ENCODE peak calls at places on chromosomes 3 and 15, in eight cellular contexts. C is transverse colon, L is spleen, W is A549, D is esophagus muscularis mucosa, X is heart left ventricle, A is ovary, S is stomach. M is an unnamed sample.

GRCh38 chr3:62562017-62562416 is 188.7 kb upstream of the FEZF2 start:
- DNase-seq in W (no peak), A (no peak), D (peak), L (no peak), C (no peak), X (no peak), S (no peak), M (no peak)

GRCh38 chr3:39809181-39809994 is at the start of gene MYRIP:
- DNase-seq in S (peak), X (peak), C (peak), W (peak), L (peak), D (no peak), A (peak), M (peak)

GRCh38 chr3:156547637-156548036 is 7.3 kb downstream of the SSR3 start:
- DNase-seq in L (no peak), C (no peak), A (no peak), W (no peak), D (no peak), X (no peak), S (no peak), M (no peak)

GRCh38 chr3:47266709-47267489 is 15.7 kb downstream of the KIF9 start:
- DNase-seq in C (peak), S (peak), L (peak), W (no peak), A (peak), D (no peak), X (peak), M (peak)

GRCh38 chr15:50576156-50576555 is 29.7 kb upstream of the USP50 start:
- DNase-seq in W (no peak), A (no peak), C (no peak), L (no peak), D (no peak), X (no peak), S (no peak), M (no peak)

GRCh38 chr3:98395111-98395510 is 4.6 kb downstream of the OR5K3 start:
- DNase-seq in D (no peak), W (no peak), X (no peak), S (no peak), C (no peak), A (no peak), L (no peak), M (no peak)

GRCh38 chr3:87082806-87083440 is 92.0 kb upstream of the VGLL3 start:
- DNase-seq in S (no peak), D (no peak), X (no peak), L (no peak), A (peak), W (peak), C (no peak), M (no peak)

GRCh38 chr3:172606021-172606420 is 82.8 kb upstream of the TNFSF10 start:
- DNase-seq in L (no peak), X (no peak), C (no peak), W (no peak), A (no peak), S (no peak), D (no peak), M (no peak)

GRCh38 chr3:37174532-37175126 is at the start of gene LRRFIP2:
- DNase-seq in S (no peak), C (no peak), X (no peak), D (no peak), L (no peak), W (no peak), A (no peak), M (no peak)

DNA sequence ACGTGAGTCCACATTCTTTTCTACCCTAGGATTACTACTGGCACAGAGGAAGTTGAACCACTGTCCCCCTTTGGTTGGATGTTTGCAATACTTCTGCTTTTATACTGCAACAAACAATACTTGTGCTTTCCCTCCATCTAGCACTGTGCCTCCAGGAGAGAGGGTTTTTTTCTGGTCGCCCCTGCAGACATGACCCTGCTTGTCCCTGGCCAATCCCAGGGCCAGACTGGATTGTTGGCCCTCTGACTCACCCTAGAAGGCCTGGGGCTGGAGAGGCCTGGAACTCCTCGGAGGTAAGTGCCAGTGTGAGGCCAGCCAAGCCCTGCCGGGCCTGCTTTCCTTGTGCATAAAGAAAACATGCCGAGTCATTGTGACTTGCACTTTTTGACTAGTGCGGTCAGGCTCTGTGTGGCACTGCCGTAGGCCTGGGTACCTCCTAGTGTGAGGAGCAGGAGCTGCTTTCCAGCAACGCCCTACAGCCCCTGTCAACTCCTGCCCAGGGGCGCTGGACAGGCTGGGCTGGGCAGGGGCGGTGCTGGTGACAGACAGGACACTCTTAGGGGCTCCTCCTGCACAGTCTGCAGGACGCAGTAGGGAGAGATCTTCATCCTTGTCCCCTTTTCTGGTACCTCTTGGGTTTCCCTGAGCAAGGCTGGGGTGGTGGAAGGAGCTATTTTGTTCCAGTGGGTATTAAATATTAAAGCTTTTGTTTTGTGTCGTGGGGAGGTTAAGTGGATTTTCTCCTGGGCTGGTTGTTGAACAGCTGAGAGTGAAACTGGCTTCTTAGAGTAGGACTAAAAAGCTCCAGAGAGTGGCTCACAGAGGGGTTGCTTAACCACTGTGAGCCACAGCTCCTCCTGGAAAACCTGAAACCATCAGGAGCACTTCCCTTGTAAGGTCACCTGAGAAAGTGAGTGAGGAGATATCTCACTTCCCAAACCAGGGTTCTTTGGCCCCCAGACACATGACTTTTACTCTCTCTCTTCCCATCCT is 14.4 kb upstream of the TKT start:
- DNase-seq in A (peak), D (peak), X (peak), S (peak), C (peak), W (peak), L (peak), M (peak)
- TF ChIP-seq POLR2A in A (no peak), D (no peak), X (peak), S (no peak), C (no peak), W (peak), L (no peak), M (no peak)

GRCh38 chr3:129576514-129577345 is 29.7 kb downstream of the PLXND1 start:
- DNase-seq in S (peak), X (no peak), W (no peak), D (no peak), L (peak), C (peak), A (no peak), M (peak)
- TF ChIP-seq POLR2A in S (no peak), X (no peak), W (no peak), D (no peak), L (no peak), C (peak), A (no peak), M (no peak)

GRCh38 chr3:1535361-1535760 is 442.5 kb downstream of the CNTN6 start:
- DNase-seq in X (no peak), L (no peak), S (no peak), D (no peak), W (no peak), A (no peak), C (no peak), M (no peak)
- TF ChIP-seq POLR2A in X (no peak), L (no peak), S (no peak), D (no peak), W (no peak), A (no peak), C (no peak), M (no peak)

GRCh38 chr15:53416219-53416940 is 343.1 kb downstream of the WDR72 start:
- DNase-seq in D (no peak), A (no peak), L (no peak), C (no peak), W (no peak), S (no peak), X (no peak), M (no peak)
- TF ChIP-seq POLR2A in D (no peak), A (no peak), L (no peak), C (no peak), W (no peak), S (no peak), X (no peak), M (no peak)

GRCh38 chr3:49030331-49030730 is 1.1 kb upstream of the IMPDH2 start:
- DNase-seq in L (no peak), C (no peak), W (no peak), S (no peak), A (no peak), D (no peak), X (no peak), M (no peak)

GRCh38 chr3:49028673-49029562 is at the start of gene IMPDH2:
- DNase-seq in D (peak), W (peak), A (peak), S (peak), L (peak), C (peak), X (peak), M (peak)

GRCh38 chr3:49029563-49029884 is 326 bp upstream of the IMPDH2 start:
- DNase-seq in L (no peak), D (no peak), A (no peak), W (no peak), X (no peak), S (no peak), C (no peak), M (no peak)

GRCh38 chr3:49035278-49035677 is 6.1 kb upstream of the IMPDH2 start:
- DNase-seq in X (no peak), A (no peak), W (no peak), S (no peak), L (no peak), C (no peak), D (no peak), M (no peak)

DNA sequence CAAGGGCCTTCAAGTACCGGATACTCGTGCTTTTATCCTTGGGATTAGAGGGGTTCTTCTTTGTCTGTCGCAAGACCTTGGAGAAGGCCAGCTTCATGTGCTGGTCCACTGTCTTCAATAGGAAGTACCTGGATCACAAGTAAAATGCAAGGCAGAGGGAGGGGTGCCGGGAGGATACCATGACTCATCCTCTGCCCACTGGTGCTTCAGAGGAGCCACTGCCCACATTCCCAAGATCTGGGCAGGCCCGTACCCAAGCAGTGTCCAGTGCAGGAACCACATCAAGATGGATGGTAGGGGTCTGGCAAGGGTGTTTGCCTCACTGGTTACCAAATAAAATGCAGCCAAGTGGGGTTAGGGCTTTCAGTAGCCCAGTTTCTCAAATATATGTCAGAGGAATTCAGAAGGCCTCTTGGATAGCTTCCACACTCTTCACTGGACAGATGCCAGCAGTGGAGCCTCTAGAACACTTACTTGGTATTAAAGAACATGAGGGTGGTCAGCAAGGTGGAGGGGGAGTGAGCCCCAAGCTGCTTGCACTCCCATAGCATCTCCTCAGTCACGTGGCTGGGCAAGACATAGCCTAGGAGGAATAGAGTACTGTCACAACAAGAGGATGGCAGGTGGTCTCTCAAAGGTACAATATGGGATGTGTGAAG is 3.6 kb upstream of the IMPDH2 start:
- DNase-seq in S (no peak), D (no peak), C (no peak), X (no peak), L (no peak), A (no peak), W (no peak), M (no peak)
- TF ChIP-seq POLR2A in S (no peak), D (no peak), C (no peak), X (no peak), L (no peak), A (no peak), W (no peak), M (no peak)

DNA sequence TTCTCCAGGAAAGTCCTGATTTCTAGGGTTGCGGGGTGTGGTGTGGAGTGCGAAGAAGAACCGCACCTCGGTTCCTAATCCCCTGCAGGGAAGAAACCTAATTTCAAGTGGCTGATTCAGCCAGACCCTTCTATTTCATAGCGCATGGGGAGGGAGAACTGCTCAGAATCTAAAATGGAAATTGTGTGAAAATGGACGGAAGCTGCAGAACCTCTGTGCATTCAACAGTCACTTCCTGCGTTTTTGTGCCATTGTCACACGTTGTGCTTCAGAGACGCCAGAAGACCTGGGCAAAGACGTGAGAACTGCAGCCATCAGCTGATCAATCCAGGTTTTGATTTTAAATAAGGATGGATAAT is 1.2 kb downstream of the SIDT1 start:
- DNase-seq in D (no peak), W (no peak), L (no peak), C (no peak), A (no peak), X (no peak), S (no peak), M (peak)
- TF ChIP-seq POLR2A in D (no peak), W (no peak), L (no peak), C (no peak), A (no peak), X (no peak), S (no peak), M (no peak)

DNA sequence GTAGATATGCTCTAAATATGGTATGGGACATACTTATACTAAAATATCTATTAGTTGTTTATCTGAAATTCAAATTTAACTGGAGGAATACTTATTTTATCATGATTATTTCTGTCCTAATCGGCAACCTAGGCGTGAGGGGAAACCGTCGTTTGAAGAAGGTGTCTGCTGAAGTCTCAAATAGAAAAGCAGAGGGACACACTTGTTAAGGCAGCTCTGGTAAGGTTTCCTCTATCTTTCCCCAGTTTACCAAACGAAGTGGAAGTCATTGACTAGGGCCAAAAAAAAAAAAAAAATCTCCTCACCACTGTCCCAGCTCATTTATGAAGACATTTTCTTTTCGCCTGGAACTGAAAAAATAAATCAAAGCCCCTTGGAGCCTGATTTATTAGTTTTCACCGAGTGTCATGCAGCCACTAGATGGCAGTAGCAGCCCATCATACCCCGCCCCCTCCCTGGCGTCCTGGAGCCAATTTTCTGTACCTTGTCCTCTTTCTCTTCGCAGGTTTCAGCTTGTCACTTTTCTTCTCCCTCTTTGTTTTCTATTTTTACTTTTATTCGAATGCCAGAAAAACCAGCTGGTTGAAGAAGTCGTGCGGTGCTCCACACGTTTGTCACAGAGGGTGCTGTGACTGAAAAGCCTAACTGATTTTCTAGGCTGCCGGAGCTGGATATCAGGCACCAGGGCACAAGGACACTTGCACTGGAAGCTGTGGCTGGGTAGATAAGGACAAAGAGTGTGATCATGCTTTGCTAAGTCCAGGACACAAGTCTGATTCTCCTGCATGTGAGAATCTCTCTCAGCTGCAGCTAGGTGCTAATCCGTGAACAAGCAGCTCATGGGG is 238.7 kb downstream of the ZPLD1 start:
- DNase-seq in D (no peak), X (peak), S (peak), C (peak), W (peak), L (peak), A (peak), M (peak)
- TF ChIP-seq POLR2A in D (no peak), X (no peak), S (no peak), C (no peak), W (no peak), L (no peak), A (no peak), M (no peak)

GRCh38 chr3:184315506-184315867 is 1.1 kb downstream of the EIF4G1 start:
- DNase-seq in D (no peak), W (no peak), L (no peak), C (no peak), S (no peak), X (no peak), A (no peak), M (no peak)

GRCh38 chr3:184315871-184316661 is 1.7 kb downstream of the EIF4G1 start:
- DNase-seq in A (no peak), L (no peak), C (no peak), D (no peak), X (no peak), W (no peak), S (no peak), M (no peak)

GRCh38 chr3:184316792-184317191 is 2.4 kb downstream of the EIF4G1 start:
- DNase-seq in A (no peak), C (no peak), X (no peak), L (no peak), D (no peak), S (no peak), W (no peak), M (no peak)

GRCh38 chr3:184314700-184315505 is 497 bp downstream of the EIF4G1 start:
- DNase-seq in C (peak), A (peak), D (peak), W (no peak), X (peak), L (peak), S (peak), M (peak)

GRCh38 chr3:184317201-184317600 is 2.8 kb downstream of the EIF4G1 start:
- DNase-seq in X (no peak), L (peak), C (no peak), D (no peak), A (no peak), S (no peak), W (no peak), M (no peak)
- TF ChIP-seq POLR2A in X (no peak), L (no peak), C (no peak), D (no peak), A (no peak), S (no peak), W (no peak), M (no peak)

M was measured in Peyer's patch.